ENCODE peak calls at places on chromosomes 16 and 17, in seven cellular contexts. M is NT2/D1, R is GM04504, Q is SHP77, O is AG20443, P is non-pigmented ciliary epithelial cell, X is BJ. E is an unnamed sample.

GRCh38 chr17:5837055-5837491 is 233.1 kb upstream of the WSCD1 start:
- DNase-seq in P (peak; percentile 22), M (no peak), R (peak; percentile 39), X (peak; percentile 19), O (no peak), Q (no peak), E (no peak)

GRCh38 chr16:12455287-12455798 is 348.3 kb downstream of the CPPED1 start:
- DNase-seq in X (no peak), M (peak; percentile 68), P (peak; percentile 15), O (peak; percentile 86), R (peak; percentile 17), Q (peak; percentile 18), E (peak; percentile 33)

GRCh38 chr16:4110065-4110464 is 6.2 kb downstream of the ADCY9 start:
- DNase-seq in M (no peak), X (no peak), R (no peak), O (no peak), P (no peak), Q (no peak), E (no peak)

GRCh38 chr16:66578596-66579531 is at the start of gene CMTM2:
- DNase-seq in R (no peak), X (no peak), P (no peak), Q (no peak), O (peak; percentile 28), M (no peak), E (no peak)

GRCh38 chr17:18977646-18978045 is 25.7 kb downstream of the SLC5A10 start:
- DNase-seq in O (no peak), X (no peak), M (no peak), R (no peak), Q (no peak), P (no peak), E (no peak)

GRCh38 chr16:3868967-3869366 is 11.5 kb downstream of the CREBBP start:
- DNase-seq in O (no peak), M (no peak), R (no peak), P (no peak), Q (no peak), X (no peak), E (no peak)

GRCh38 chr16:87461466-87461975 is 31.3 kb downstream of the ZCCHC14 start:
- DNase-seq in O (peak; percentile 18), P (no peak), R (no peak), Q (peak; percentile 91), X (no peak), M (peak; percentile 95), E (peak; percentile 96)

GRCh38 chr17:34319087-34319486 is at the start of gene CCL8:
- DNase-seq in O (no peak), X (no peak), P (no peak), M (no peak), Q (no peak), R (no peak), E (no peak)

GRCh38 chr17:75105269-75106080 is 4.3 kb upstream of the ARMC7 start:
- DNase-seq in X (no peak), O (peak; percentile 68), P (no peak), Q (peak; percentile 87), R (no peak), M (no peak), E (no peak)

GRCh38 chr17:64950871-64951270 is 31.6 kb upstream of the LRRC37A3 start:
- DNase-seq in X (no peak), M (no peak), P (no peak), O (no peak), Q (no peak), R (no peak), E (no peak)

GRCh38 chr17:61196302-61196704 is 203.3 kb upstream of the TBX2 start:
- DNase-seq in R (no peak), P (no peak), O (no peak), X (no peak), Q (no peak), M (no peak), E (no peak)

GRCh38 chr16:50549561-50549915 is 1.3 kb downstream of the NKD1 start:
- DNase-seq in M (no peak), P (no peak), X (no peak), R (no peak), Q (no peak), O (no peak), E (no peak)

GRCh38 chr16:89013111-89013510 is 36.1 kb upstream of the CBFA2T3 start:
- DNase-seq in R (no peak), O (no peak), M (no peak), P (no peak), Q (no peak), X (no peak), E (no peak)

GRCh38 chr16:30032083-30032819 is 1.2 kb upstream of the TLCD3B start:
- DNase-seq in P (no peak), O (peak; percentile 79), R (no peak), M (peak; percentile 88), Q (peak; percentile 93), X (no peak), E (peak; percentile 64)

GRCh38 chr16:74279266-74279665 is 17.3 kb upstream of the PSMD7 start:
- DNase-seq in Q (no peak), R (no peak), P (no peak), X (no peak), M (no peak), O (no peak), E (no peak)

GRCh38 chr16:28207425-28207824 is 4.3 kb downstream of the XPO6 start:
- DNase-seq in M (no peak), X (no peak), P (no peak), O (no peak), R (no peak), Q (no peak), E (no peak)

GRCh38 chr17:42201155-42201772 is 7.0 kb upstream of the GHDC start:
- DNase-seq in X (no peak), P (no peak), R (no peak), M (no peak), O (no peak), Q (no peak), E (no peak)

GRCh38 chr16:87554754-87555427 is 47.4 kb upstream of the JPH3 start:
- DNase-seq in M (no peak), Q (no peak), X (no peak), R (no peak), O (no peak), P (no peak), E (no peak)

GRCh38 chr16:81860867-81861266 is 81.8 kb downstream of the PLCG2 start:
- DNase-seq in Q (no peak), X (no peak), P (no peak), M (no peak), O (no peak), R (no peak), E (no peak)

GRCh38 chr17:11324846-11325420 is 83.9 kb downstream of the SHISA6 start:
- DNase-seq in M (no peak), Q (no peak), X (no peak), R (no peak), P (no peak), O (no peak), E (no peak)

GRCh38 chr16:377419-377951 is 4.3 kb downstream of the PGAP6 start:
- DNase-seq in R (no peak), Q (no peak), P (no peak), O (no peak), M (no peak), X (no peak), E (no peak)

GRCh38 chr17:80943346-80944145 is 48.1 kb upstream of the CHMP6 start:
- DNase-seq in O (no peak), R (no peak), X (no peak), Q (no peak), M (no peak), P (no peak), E (no peak)

GRCh38 chr17:15388356-15389046 is 47.1 kb upstream of the TEKT3 start:
- DNase-seq in R (no peak), X (no peak), O (no peak), M (no peak), P (no peak), Q (no peak), E (no peak)

GRCh38 chr16:1960665-1961630 is 1.6 kb downstream of the NDUFB10 start:
- DNase-seq in Q (peak; percentile 47), X (no peak), R (no peak), P (no peak), O (no peak), M (peak; percentile 60), E (no peak)

GRCh38 chr17:72342582-72343527 is 222.0 kb downstream of the SOX9 start:
- DNase-seq in P (no peak), O (peak; percentile 29), X (no peak), M (no peak), Q (no peak), R (no peak), E (no peak)

GRCh38 chr17:51997723-51998122 is 160.8 kb downstream of the CA10 start:
- DNase-seq in X (no peak), P (no peak), Q (no peak), M (no peak), R (no peak), O (no peak), E (no peak)

GRCh38 chr17:27879987-27880608 is 13.1 kb downstream of the LYRM9 start:
- DNase-seq in P (no peak), O (peak; percentile 92), X (no peak), R (peak; percentile 36), M (peak; percentile 51), Q (peak; percentile 26), E (peak; percentile 20)

GRCh38 chr17:13106171-13106570 is 88.3 kb upstream of the ELAC2 start:
- DNase-seq in R (no peak), P (no peak), O (no peak), M (no peak), Q (no peak), X (no peak), E (no peak)

GRCh38 chr16:70687671-70688265 is 1.9 kb upstream of the MTSS2 start:
- DNase-seq in X (no peak), R (no peak), M (no peak), O (no peak), Q (no peak), P (no peak), E (no peak)

GRCh38 chr16:31476305-31477219 is 4.6 kb downstream of the TGFB1I1 start:
- DNase-seq in R (no peak), Q (peak; percentile 87), M (no peak), O (no peak), P (no peak), X (no peak), E (no peak)

GRCh38 chr16:17312100-17312732 is 158.5 kb downstream of the XYLT1 start:
- DNase-seq in P (no peak), X (no peak), M (no peak), R (no peak), O (no peak), Q (no peak), E (no peak)

GRCh38 chr17:4858880-4859260 is 25.7 kb downstream of the MINK1 start:
- DNase-seq in M (no peak), O (peak; percentile 46), R (no peak), X (no peak), P (no peak), Q (no peak), E (no peak)

GRCh38 chr16:15747937-15748336 is 97.9 kb downstream of the NDE1 start:
- DNase-seq in R (no peak), Q (no peak), X (no peak), M (no peak), P (no peak), O (no peak), E (no peak)

GRCh38 chr17:46012506-46013079 is 13.5 kb downstream of the STH start:
- DNase-seq in R (no peak), O (no peak), P (no peak), X (no peak), M (no peak), Q (no peak), E (no peak)

GRCh38 chr17:45946841-45947256 is 52.2 kb upstream of the STH start:
- DNase-seq in O (no peak), R (no peak), Q (no peak), M (no peak), X (no peak), P (no peak), E (no peak)

GRCh38 chr17:41687828-41688640 is 651 bp upstream of the EIF1 start:
- DNase-seq in R (no peak), Q (peak; percentile 38), X (no peak), P (no peak), M (no peak), O (no peak), E (no peak)

GRCh38 chr16:78902291-78902690 is 698.2 kb downstream of the MAF start:
- DNase-seq in X (no peak), Q (no peak), P (no peak), R (no peak), M (no peak), O (no peak), E (no peak)